ENCODE peak calls at places on chromosome 16, in six cellular contexts. One of them, this sample, is unnamed.

GRCh38 chr16:74275031-74275636 is 21.5 kb upstream of the PSMD7 start:
- DNase-seq in AG10803: peak
- DNase-seq in cardiac muscle cell: peak
- DNase-seq in vagina: no peak
- DNase-seq in left lung: no peak
- DNase-seq in heart right ventricle: no peak
- DNase-seq in this sample: peak

GRCh38 chr16:8376430-8376829 is 213.9 kb downstream of the TMEM114 start:
- DNase-seq in AG10803: no peak
- DNase-seq in cardiac muscle cell: no peak
- DNase-seq in vagina: no peak
- DNase-seq in left lung: no peak
- DNase-seq in heart right ventricle: no peak
- DNase-seq in this sample: no peak

GRCh38 chr16:12646490-12647274 is 157.0 kb downstream of the CPPED1 start:
- DNase-seq in AG10803: peak
- DNase-seq in cardiac muscle cell: no peak
- DNase-seq in vagina: no peak
- DNase-seq in left lung: no peak
- DNase-seq in heart right ventricle: no peak
- DNase-seq in this sample: peak

GRCh38 chr16:23642246-23642774 is 1.0 kb downstream of the DCTN5 start:
- DNase-seq in AG10803: no peak
- DNase-seq in cardiac muscle cell: no peak
- DNase-seq in vagina: no peak
- DNase-seq in left lung: no peak
- DNase-seq in heart right ventricle: no peak
- DNase-seq in this sample: no peak

GRCh38 chr16:27377666-27378485 is 24.1 kb upstream of the IL21R start:
- DNase-seq in AG10803: no peak
- DNase-seq in cardiac muscle cell: no peak
- DNase-seq in vagina: no peak
- DNase-seq in left lung: no peak
- DNase-seq in heart right ventricle: no peak
- DNase-seq in this sample: no peak

GRCh38 chr16:27408012-27408601 is 6.1 kb downstream of the IL21R start:
- DNase-seq in AG10803: peak
- DNase-seq in cardiac muscle cell: peak
- DNase-seq in vagina: no peak
- DNase-seq in left lung: no peak
- DNase-seq in heart right ventricle: no peak
- DNase-seq in this sample: no peak

GRCh38 chr16:56451753-56452689 is 667 bp downstream of the OGFOD1 start:
- DNase-seq in AG10803: peak
- DNase-seq in cardiac muscle cell: peak
- DNase-seq in vagina: no peak
- DNase-seq in left lung: no peak
- DNase-seq in heart right ventricle: peak
- DNase-seq in this sample: peak

GRCh38 chr16:8923199-8923598 is 40.5 kb downstream of the USP7 start:
- DNase-seq in AG10803: no peak
- DNase-seq in cardiac muscle cell: no peak
- DNase-seq in vagina: no peak
- DNase-seq in left lung: no peak
- DNase-seq in heart right ventricle: no peak
- DNase-seq in this sample: no peak

GRCh38 chr16:56233795-56234566 is 42.7 kb downstream of the GNAO1 start:
- DNase-seq in AG10803: no peak
- DNase-seq in cardiac muscle cell: no peak
- DNase-seq in vagina: no peak
- DNase-seq in left lung: no peak
- DNase-seq in heart right ventricle: no peak
- DNase-seq in this sample: no peak

GRCh38 chr16:71635632-71636031 is 9.6 kb downstream of the MARVELD3 start:
- DNase-seq in AG10803: no peak
- DNase-seq in cardiac muscle cell: no peak
- DNase-seq in vagina: no peak
- DNase-seq in left lung: no peak
- DNase-seq in heart right ventricle: no peak
- DNase-seq in this sample: no peak

GRCh38 chr16:56851671-56852400 is 13.2 kb upstream of the SLC12A3 start:
- DNase-seq in AG10803: peak
- DNase-seq in cardiac muscle cell: peak
- DNase-seq in vagina: no peak
- DNase-seq in left lung: peak
- DNase-seq in heart right ventricle: no peak
- DNase-seq in this sample: peak

GRCh38 chr16:979859-980594 is 1.5 kb upstream of the SOX8 start:
- DNase-seq in AG10803: no peak
- DNase-seq in cardiac muscle cell: no peak
- DNase-seq in vagina: no peak
- DNase-seq in left lung: no peak
- DNase-seq in heart right ventricle: no peak
- DNase-seq in this sample: no peak

DNA sequence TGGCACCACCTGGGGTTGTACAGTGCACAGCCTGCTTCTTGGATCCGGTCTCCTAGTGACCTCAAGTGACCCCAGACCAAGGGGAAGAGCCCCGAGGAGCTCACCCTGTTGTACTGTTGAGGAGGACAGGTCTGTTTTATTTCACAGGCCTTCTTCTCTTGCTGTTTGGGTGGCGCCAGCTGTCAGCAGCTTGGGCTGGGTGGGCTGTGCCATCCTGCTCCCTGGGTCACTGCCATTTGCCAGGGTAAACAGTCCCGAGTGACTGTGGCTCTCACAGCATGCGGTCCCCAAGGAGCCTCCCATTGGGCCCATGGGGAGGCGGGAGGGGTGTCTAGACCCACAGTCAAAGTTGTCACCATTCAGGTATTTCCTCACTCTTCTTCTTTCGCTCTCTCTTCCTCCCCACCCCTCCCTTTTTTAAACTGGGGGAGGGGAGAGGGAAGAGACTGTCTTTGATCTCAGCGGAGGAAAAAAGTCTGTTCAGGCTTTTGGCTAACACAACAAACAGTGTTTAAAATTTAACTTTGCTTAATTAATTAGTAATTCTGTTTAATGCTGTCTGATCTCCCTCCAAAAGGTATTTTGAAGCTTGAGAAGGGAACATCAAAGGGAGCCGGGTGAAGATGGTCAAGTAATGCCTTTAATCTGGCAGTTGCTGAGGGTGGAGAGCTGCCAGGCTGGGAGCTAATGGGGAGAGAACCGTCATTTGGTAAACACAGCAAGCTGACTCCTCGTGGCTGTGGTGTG is 64.1 kb downstream of the SNX20 start:
- DNase-seq in AG10803: peak
- DNase-seq in cardiac muscle cell: no peak
- DNase-seq in vagina: no peak
- DNase-seq in left lung: no peak
- DNase-seq in heart right ventricle: no peak
- DNase-seq in this sample: no peak
- H3K4me3 ChIP-seq in AG10803: no peak
- H3K4me3 ChIP-seq in cardiac muscle cell: no peak
- H3K4me3 ChIP-seq in vagina: no peak
- H3K4me3 ChIP-seq in left lung: no peak
- H3K4me3 ChIP-seq in heart right ventricle: no peak
- H3K4me3 ChIP-seq in this sample: no peak

GRCh38 chr16:3561626-3562025 is 15.6 kb downstream of the NLRC3 start:
- DNase-seq in AG10803: no peak
- DNase-seq in cardiac muscle cell: no peak
- DNase-seq in vagina: no peak
- DNase-seq in left lung: peak
- DNase-seq in heart right ventricle: no peak
- DNase-seq in this sample: no peak

GRCh38 chr16:3564889-3565141 is 12.4 kb downstream of the NLRC3 start:
- DNase-seq in AG10803: no peak
- DNase-seq in cardiac muscle cell: no peak
- DNase-seq in vagina: no peak
- DNase-seq in left lung: no peak
- DNase-seq in heart right ventricle: no peak
- DNase-seq in this sample: no peak

GRCh38 chr16:3564130-3564888 is 12.9 kb downstream of the NLRC3 start:
- DNase-seq in AG10803: no peak
- DNase-seq in cardiac muscle cell: no peak
- DNase-seq in vagina: no peak
- DNase-seq in left lung: peak
- DNase-seq in heart right ventricle: no peak
- DNase-seq in this sample: no peak

GRCh38 chr16:3566990-3567389 is 10.2 kb downstream of the NLRC3 start:
- DNase-seq in AG10803: no peak
- DNase-seq in cardiac muscle cell: no peak
- DNase-seq in vagina: no peak
- DNase-seq in left lung: peak
- DNase-seq in heart right ventricle: no peak
- DNase-seq in this sample: no peak

GRCh38 chr16:3562914-3563480 is 14.2 kb downstream of the NLRC3 start:
- DNase-seq in AG10803: no peak
- DNase-seq in cardiac muscle cell: no peak
- DNase-seq in vagina: no peak
- DNase-seq in left lung: peak
- DNase-seq in heart right ventricle: no peak
- DNase-seq in this sample: no peak
- TF ChIP-seq CTCF in AG10803: no peak
- TF ChIP-seq CTCF in cardiac muscle cell: no peak
- TF ChIP-seq CTCF in vagina: no peak
- TF ChIP-seq CTCF in left lung: no peak
- TF ChIP-seq CTCF in heart right ventricle: no peak
- TF ChIP-seq CTCF in this sample: no peak

GRCh38 chr16:4634768-4635167 is 10.1 kb downstream of the MGRN1 start:
- DNase-seq in AG10803: no peak
- DNase-seq in cardiac muscle cell: no peak
- DNase-seq in vagina: no peak
- DNase-seq in left lung: no peak
- DNase-seq in heart right ventricle: no peak
- DNase-seq in this sample: no peak
- H3K4me3 ChIP-seq in AG10803: no peak
- H3K4me3 ChIP-seq in cardiac muscle cell: no peak
- H3K4me3 ChIP-seq in vagina: no peak
- H3K4me3 ChIP-seq in left lung: no peak
- H3K4me3 ChIP-seq in heart right ventricle: no peak
- H3K4me3 ChIP-seq in this sample: no peak

DNA sequence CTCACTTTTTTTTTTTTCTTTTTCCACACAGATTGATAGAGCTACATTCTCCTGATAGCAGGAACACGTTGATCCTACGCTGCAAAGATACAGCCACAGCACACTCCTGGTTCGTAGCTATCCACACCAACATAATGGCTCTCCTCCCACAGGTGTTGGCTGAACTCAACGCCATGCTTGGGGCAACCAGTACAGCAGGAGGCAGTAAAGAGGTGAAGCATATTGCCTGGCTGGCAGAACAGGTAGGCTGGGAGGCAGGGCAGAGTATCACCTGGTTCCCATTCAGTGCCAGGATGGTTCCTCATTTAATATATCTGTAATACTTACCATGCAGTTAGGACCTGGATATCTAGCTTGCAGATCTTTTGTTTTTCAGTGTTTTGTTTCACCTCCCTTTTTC is 51.1 kb upstream of the VPS4A start:
- DNase-seq in AG10803: no peak
- DNase-seq in cardiac muscle cell: no peak
- DNase-seq in vagina: no peak
- DNase-seq in left lung: no peak
- DNase-seq in heart right ventricle: no peak
- DNase-seq in this sample: no peak
- TF ChIP-seq CTCF in AG10803: no peak
- TF ChIP-seq CTCF in cardiac muscle cell: no peak
- TF ChIP-seq CTCF in vagina: no peak
- TF ChIP-seq CTCF in left lung: no peak
- TF ChIP-seq CTCF in heart right ventricle: no peak
- TF ChIP-seq CTCF in this sample: no peak

GRCh38 chr16:75478480-75479345 is 14.2 kb upstream of the TMEM170A start:
- DNase-seq in AG10803: no peak
- DNase-seq in cardiac muscle cell: no peak
- DNase-seq in vagina: no peak
- DNase-seq in left lung: peak
- DNase-seq in heart right ventricle: no peak
- DNase-seq in this sample: no peak

GRCh38 chr16:75475420-75475847 is 10.9 kb upstream of the TMEM170A start:
- DNase-seq in AG10803: no peak
- DNase-seq in cardiac muscle cell: no peak
- DNase-seq in vagina: no peak
- DNase-seq in left lung: peak
- DNase-seq in heart right ventricle: no peak
- DNase-seq in this sample: no peak

GRCh38 chr16:75479421-75479990 is 15.0 kb upstream of the TMEM170A start:
- DNase-seq in AG10803: no peak
- DNase-seq in cardiac muscle cell: no peak
- DNase-seq in vagina: no peak
- DNase-seq in left lung: peak
- DNase-seq in heart right ventricle: no peak
- DNase-seq in this sample: no peak

GRCh38 chr16:75476817-75477216 is 12.3 kb upstream of the TMEM170A start:
- DNase-seq in AG10803: no peak
- DNase-seq in cardiac muscle cell: no peak
- DNase-seq in vagina: no peak
- DNase-seq in left lung: no peak
- DNase-seq in heart right ventricle: no peak
- DNase-seq in this sample: no peak

DNA sequence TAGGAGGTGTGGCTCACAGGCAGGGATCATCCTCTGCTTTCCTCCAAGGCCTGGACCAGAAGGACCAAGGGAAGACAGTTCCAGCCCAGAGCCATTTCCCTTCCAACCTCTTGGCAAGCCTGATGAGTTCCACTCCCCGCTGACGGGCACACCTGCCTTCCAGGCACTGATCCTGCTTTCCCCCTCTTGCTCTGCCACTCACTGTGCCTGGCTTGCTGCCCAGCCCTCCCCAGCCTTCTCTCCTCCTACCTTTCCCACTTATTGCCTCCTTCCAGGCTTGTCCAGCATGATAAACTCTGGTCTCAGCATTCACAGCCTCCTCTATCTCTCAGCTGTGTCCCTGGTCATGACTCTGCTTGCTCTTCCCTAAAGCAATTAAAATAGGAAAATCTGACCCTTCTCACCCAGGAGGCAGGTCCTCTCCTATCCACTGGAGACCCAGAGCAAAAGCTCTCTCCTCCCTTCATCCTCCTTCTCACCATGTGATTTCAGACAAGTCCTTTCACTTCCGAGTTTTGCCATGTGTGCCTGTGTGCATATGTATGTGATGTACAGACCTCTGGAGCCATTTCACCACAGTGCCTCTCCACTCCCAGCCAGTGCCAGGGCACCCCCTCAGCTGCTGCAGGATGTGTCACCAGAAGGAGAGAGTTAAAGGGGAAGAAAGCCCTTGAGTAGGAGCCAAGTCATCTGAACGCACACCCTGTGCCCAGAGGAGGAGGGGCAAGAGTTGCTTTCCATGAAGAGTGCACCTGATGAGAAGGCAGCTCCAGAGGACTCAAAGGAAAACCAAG is 13.4 kb upstream of the TMEM170A start:
- DNase-seq in AG10803: no peak
- DNase-seq in cardiac muscle cell: no peak
- DNase-seq in vagina: no peak
- DNase-seq in left lung: peak
- DNase-seq in heart right ventricle: no peak
- DNase-seq in this sample: no peak
- H3K4me3 ChIP-seq in AG10803: no peak
- H3K4me3 ChIP-seq in cardiac muscle cell: no peak
- H3K4me3 ChIP-seq in vagina: no peak
- H3K4me3 ChIP-seq in left lung: no peak
- H3K4me3 ChIP-seq in heart right ventricle: no peak
- H3K4me3 ChIP-seq in this sample: no peak